ENCODE peak calls at places on chromosomes 7 and 10, in six cellular contexts. Q, K, U, I, W and P are unnamed samples.

GRCh38 chr10:33279791-33280190 is 54.7 kb downstream of the NRP1 start:
- DNase-seq in U (no peak), W (no peak), I (no peak), K (no peak), Q (no peak), P (no peak)

GRCh38 chr10:122050811-122051210 is 61.8 kb downstream of the TACC2 start:
- DNase-seq in U (no peak), I (no peak), W (no peak), K (no peak), Q (no peak), P (no peak)

GRCh38 chr10:78859769-78860168 is 209.0 kb upstream of the ZMIZ1 start:
- DNase-seq in K (peak), W (peak), U (no peak), I (no peak), Q (no peak), P (no peak)

GRCh38 chr7:159014297-159015062 is 130.2 kb downstream of the VIPR2 start:
- DNase-seq in K (no peak), W (no peak), I (no peak), Q (no peak), U (no peak), P (no peak)

GRCh38 chr10:12156367-12157123 is 27.1 kb downstream of the SEC61A2 start:
- DNase-seq in I (no peak), U (peak), Q (no peak), K (no peak), W (no peak), P (no peak)

GRCh38 chr10:97849491-97850402 is at the start of gene GOLGA7B:
- DNase-seq in W (peak), I (no peak), K (peak), Q (peak), U (peak), P (no peak)

GRCh38 chr7:32163141-32163806 is 93.1 kb upstream of the PDE1C start:
- DNase-seq in Q (no peak), U (no peak), W (peak), K (no peak), I (no peak), P (no peak)

GRCh38 chr7:133601607-133602006 is 348.7 kb downstream of the EXOC4 start:
- DNase-seq in W (no peak), U (no peak), I (no peak), Q (no peak), K (no peak), P (no peak)

GRCh38 chr7:87316846-87317545 is 28.5 kb upstream of the CROT start:
- DNase-seq in U (peak), Q (no peak), I (no peak), W (no peak), K (no peak), P (no peak)
- TF ChIP-seq CTCF in U (no peak), Q (no peak), I (no peak), W (no peak), K (no peak), P (no peak)

GRCh38 chr7:132292803-132293202 is 283.5 kb downstream of the PLXNA4 start:
- DNase-seq in K (no peak), Q (no peak), I (no peak), W (no peak), U (peak), P (no peak)
- TF ChIP-seq GABPA in K (no peak), Q (no peak), I (no peak), W (no peak), U (no peak), P (no peak)

GRCh38 chr7:103577059-103577458 is 131.1 kb upstream of the SLC26A5 start:
- DNase-seq in K (no peak), U (no peak), I (no peak), Q (no peak), W (no peak), P (no peak)

GRCh38 chr7:103576616-103577015 is 130.6 kb upstream of the SLC26A5 start:
- DNase-seq in Q (no peak), K (no peak), I (no peak), W (no peak), U (no peak), P (no peak)

GRCh38 chr7:103574536-103574935 is 128.5 kb upstream of the SLC26A5 start:
- DNase-seq in Q (no peak), U (no peak), W (no peak), K (no peak), I (no peak), P (no peak)

GRCh38 chr7:103571591-103571990 is 125.6 kb upstream of the SLC26A5 start:
- DNase-seq in W (no peak), U (no peak), Q (no peak), I (no peak), K (no peak), P (no peak)

DNA sequence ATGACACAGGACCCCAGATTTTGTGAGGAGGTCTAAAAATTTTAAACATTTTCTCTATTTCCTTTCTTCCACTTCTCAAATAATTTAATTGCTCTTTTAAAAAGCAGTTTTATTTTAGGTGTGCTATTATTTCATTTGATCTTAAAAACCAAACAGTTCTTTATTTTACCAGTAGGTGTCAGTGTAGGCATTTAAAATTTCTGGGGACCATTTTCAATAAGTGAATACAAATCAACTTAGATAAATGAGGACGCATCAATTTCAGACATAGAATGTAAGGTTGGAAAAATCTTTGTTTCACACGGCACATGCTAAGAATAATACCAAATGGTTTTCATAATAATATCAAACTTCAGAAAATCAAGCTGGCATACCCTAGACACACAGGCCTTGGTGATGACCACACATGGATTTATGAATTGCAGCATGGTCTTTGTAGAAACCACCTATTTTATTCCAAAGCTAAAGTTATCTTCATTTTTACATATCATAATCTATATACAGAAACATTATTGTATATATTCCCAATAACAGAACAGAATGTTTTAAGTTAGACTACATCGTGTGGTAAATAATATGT is 127.6 kb upstream of the SLC26A5 start:
- DNase-seq in I (no peak), U (peak), W (peak), K (no peak), Q (peak), P (no peak)
- TF ChIP-seq CTCF in I (peak), U (peak), W (peak), K (peak), Q (peak), P (no peak)

GRCh38 chr7:3134715-3135114 is 91.0 kb upstream of the CARD11 start:
- DNase-seq in K (no peak), W (no peak), U (no peak), Q (no peak), I (no peak), P (no peak)
- TF ChIP-seq GABPA in K (no peak), W (no peak), U (no peak), Q (no peak), I (no peak), P (no peak)

DNA sequence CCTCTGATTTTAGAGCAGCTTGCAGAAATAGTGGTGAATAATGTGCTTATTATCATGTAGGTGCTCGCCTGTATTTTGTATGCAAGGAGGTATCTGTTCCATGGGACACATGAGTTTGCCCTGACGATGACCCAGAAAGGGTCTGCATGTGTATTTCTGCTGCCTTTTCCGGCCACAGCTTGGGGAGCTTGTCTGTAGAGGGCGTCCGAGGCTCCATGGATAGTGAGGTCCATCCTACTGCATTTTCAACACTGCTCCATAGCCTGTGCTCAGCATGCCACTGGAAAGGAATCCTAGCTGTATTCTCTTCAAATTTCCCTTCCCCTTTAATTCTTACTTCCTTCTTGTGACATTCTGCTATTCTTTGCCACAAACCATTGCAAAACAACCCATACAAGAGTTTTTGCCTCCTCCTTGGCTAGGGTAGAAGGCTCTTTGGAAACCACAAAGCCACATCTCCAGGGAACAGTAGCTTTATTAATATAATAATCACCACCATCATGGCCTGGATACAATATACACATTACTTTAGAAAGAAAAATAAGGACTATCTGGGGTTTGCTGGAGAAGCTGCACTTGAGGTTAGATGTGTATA is 127.7 kb downstream of the DYNC1I1 start:
- DNase-seq in W (no peak), Q (no peak), I (no peak), K (no peak), U (peak), P (no peak)
- TF ChIP-seq CTCF in W (no peak), Q (peak), I (no peak), K (peak), U (peak), P (no peak)

GRCh38 chr10:4509405-4509804 is 316.6 kb upstream of the AKR1E2 start:
- DNase-seq in U (no peak), W (no peak), I (no peak), K (no peak), Q (no peak), P (no peak)

GRCh38 chr10:4515711-4516110 is 310.3 kb upstream of the AKR1E2 start:
- DNase-seq in U (no peak), W (no peak), I (no peak), Q (no peak), K (no peak), P (no peak)

GRCh38 chr10:4514445-4515108 is 311.4 kb upstream of the AKR1E2 start:
- DNase-seq in K (no peak), I (peak), Q (no peak), U (no peak), W (no peak), P (peak)

GRCh38 chr10:4511559-4511958 is 314.4 kb upstream of the AKR1E2 start:
- DNase-seq in U (no peak), K (no peak), Q (no peak), I (no peak), W (no peak), P (no peak)

DNA sequence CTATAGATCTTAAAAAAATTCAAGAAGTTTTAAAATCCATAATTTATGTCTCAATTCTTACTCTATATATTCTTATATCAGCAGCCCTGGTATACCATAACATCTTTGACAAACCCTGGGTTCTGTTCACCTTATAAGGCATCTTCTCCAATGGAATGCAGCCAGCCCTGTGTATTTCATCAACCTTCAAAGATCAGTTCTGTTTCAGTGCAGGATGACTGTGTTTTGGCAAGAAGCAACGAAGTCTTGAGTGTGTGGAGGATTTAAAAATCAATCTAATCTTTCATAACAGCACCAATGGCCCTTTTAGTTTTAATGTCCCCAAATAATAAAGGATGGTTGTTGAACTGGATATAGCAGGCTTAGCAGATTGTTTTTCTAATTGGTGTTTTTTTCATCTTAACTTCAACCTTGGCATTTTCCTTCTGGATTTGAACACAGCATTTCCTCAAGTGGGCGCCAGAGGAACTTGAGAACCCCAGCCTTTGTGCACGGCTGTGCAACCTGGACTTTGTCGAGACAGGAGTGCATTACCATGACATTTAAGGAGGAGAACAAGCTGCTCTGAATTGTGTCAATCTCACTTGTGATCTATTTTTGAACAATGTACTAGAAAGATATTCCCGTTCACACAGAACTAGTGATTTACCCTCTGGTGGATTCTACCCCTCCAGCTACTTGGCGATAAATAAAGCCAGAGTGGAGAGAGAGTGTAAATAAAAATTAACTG is 313.3 kb upstream of the AKR1E2 start:
- DNase-seq in U (peak), I (no peak), K (no peak), Q (no peak), W (peak), P (no peak)
- TF ChIP-seq GABPA in U (no peak), I (no peak), K (no peak), Q (no peak), W (no peak), P (no peak)

DNA sequence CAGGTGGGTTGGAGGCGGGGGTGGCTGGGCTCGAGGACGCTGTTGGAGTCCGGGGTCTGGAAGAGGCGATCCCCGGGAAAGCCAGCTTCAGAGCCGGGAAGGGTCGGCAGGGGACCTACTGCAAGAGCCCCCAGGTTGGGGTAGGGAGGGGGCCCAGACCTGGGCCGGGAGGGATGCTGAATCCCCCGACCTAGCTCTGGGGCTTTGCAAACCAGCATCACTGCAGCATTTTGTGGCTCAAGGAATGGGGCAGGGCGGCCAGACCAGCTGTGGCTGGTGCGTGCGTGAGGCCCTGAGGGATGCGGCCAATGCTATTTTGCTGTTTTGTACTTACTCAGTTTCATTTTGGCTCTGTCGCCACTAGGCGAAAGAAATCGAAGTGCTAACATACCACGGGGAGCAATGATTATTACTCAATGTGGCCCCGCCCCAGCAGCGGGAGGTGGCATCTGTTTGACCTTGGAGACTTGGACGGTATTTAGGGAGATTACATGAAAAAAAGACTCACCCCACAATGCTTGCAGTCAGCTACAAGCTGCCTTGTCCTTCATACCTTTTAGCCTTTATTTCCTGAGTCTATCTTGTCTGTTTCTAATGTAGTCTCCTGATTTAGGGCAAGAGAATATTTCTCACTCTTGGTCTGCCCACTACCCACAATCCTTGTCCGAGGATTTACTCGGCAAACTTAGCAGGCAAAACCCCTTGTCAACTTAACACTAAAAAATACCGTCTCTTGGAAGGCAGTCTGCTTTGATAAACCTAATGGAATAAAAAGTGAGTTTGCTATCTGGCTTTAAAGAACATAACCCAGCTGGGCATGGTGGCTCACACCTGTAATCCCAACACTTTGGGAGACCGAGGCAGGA is 16.2 kb downstream of the HSPB1 start:
- DNase-seq in K (no peak), Q (peak), U (peak), W (peak), I (peak), P (peak)
- TF ChIP-seq CTCF in K (peak), Q (peak), U (peak), W (peak), I (no peak), P (peak)

GRCh38 chr10:62554632-62555199 is 180.5 kb downstream of the ZNF365 start:
- DNase-seq in Q (peak), K (no peak), U (peak), W (peak), I (no peak), P (no peak)
- TF ChIP-seq GABPA in Q (no peak), K (no peak), U (no peak), W (no peak), I (no peak), P (no peak)

GRCh38 chr7:142299226-142299625 is 41.4 kb upstream of the PRSS58 start:
- DNase-seq in U (no peak), K (no peak), W (no peak), I (no peak), Q (no peak), P (no peak)

GRCh38 chr7:142301299-142301698 is 43.4 kb upstream of the PRSS58 start:
- DNase-seq in W (no peak), U (no peak), Q (no peak), K (no peak), I (no peak), P (peak)

GRCh38 chr7:142303650-142304049 is 45.8 kb upstream of the PRSS58 start:
- DNase-seq in Q (no peak), I (no peak), U (no peak), W (peak), K (no peak), P (peak)

GRCh38 chr7:142300689-142301088 is 42.8 kb upstream of the PRSS58 start:
- DNase-seq in K (peak), U (no peak), W (peak), I (no peak), Q (peak), P (peak)

GRCh38 chr7:142301923-142302550 is 44.2 kb upstream of the PRSS58 start:
- DNase-seq in K (no peak), I (no peak), Q (peak), U (no peak), W (peak), P (no peak)
- TF ChIP-seq CTCF in K (peak), I (peak), Q (peak), U (peak), W (peak), P (peak)

GRCh38 chr7:153190452-153190851 is 430.9 kb downstream of the ACTR3B start:
- DNase-seq in I (no peak), W (peak), Q (peak), K (peak), U (no peak), P (peak)
- TF ChIP-seq GABPA in I (no peak), W (no peak), Q (no peak), K (no peak), U (no peak), P (no peak)